ENCODE peak calls at places on chromosomes 11 and 22, in seven cellular contexts. N is iris pigment epithelial cell; J is H1; I is uterus; Y is memory B cell; R is NCI-H1105; P is CD8-positive, alpha-beta T cell. L is an unnamed sample.
A peak's percentile ranks its signal among the peaks of the same experiment; 100 is the strongest.

GRCh38 chr11:65141896-65142494 is 7.7 kb upstream of the SYVN1 start:
- DNase-seq in N (no peak), J (no peak), I (no peak), Y (no peak), R (no peak), P (no peak), L (no peak)

GRCh38 chr11:12876340-12876739 is 132.8 kb upstream of the RASSF10 start:
- DNase-seq in N (peak; percentile 27), J (no peak), I (no peak), Y (no peak), R (no peak), P (no peak), L (no peak)

GRCh38 chr11:57426439-57426753 is 525 bp downstream of the SLC43A3 start:
- DNase-seq in N (no peak), J (no peak), I (no peak), Y (no peak), R (no peak), P (no peak), L (no peak)

GRCh38 chr11:102426000-102426399 is 26.6 kb downstream of the TMEM123 start:
- DNase-seq in N (no peak), J (no peak), I (no peak), Y (no peak), R (peak; percentile 31), P (no peak), L (no peak)

GRCh38 chr11:62545437-62546243 is 966 bp downstream of the AHNAK start:
- DNase-seq in N (peak; percentile 88), J (peak; percentile 53), I (peak; percentile 97), Y (peak; percentile 50), R (no peak), P (no peak), L (peak; percentile 92)

GRCh38 chr22:38034278-38034882 is 22.8 kb upstream of the PICK1 start:
- DNase-seq in N (peak; percentile 92), J (peak; percentile 56), I (peak; percentile 64), Y (no peak), R (no peak), P (no peak), L (peak; percentile 83)

GRCh38 chr11:65218446-65218845 is 36.7 kb downstream of the CAPN1 start:
- DNase-seq in N (no peak), J (no peak), I (no peak), Y (no peak), R (no peak), P (no peak), L (no peak)

GRCh38 chr11:107011977-107012376 is 6.3 kb downstream of the GUCY1A2 start:
- DNase-seq in N (peak; percentile 41), J (no peak), I (no peak), Y (no peak), R (no peak), P (no peak), L (no peak)

GRCh38 chr11:119422505-119423416 is at the start of gene THY1:
- DNase-seq in N (peak; percentile 23), J (no peak), I (peak; percentile 48), Y (no peak), R (no peak), P (no peak), L (no peak)

GRCh38 chr11:95536049-95536448 is 253.5 kb downstream of the FAM76B start:
- DNase-seq in N (peak; percentile 16), J (no peak), I (no peak), Y (no peak), R (no peak), P (no peak), L (no peak)

GRCh38 chr11:111299111-111300026 is 1.0 kb downstream of the POU2AF3 start:
- DNase-seq in N (peak; percentile 38), J (no peak), I (peak; percentile 79), Y (no peak), R (no peak), P (no peak), L (peak; percentile 58)

GRCh38 chr11:60763692-60764369 is 7.2 kb downstream of the MS4A15 start:
- DNase-seq in N (no peak), J (no peak), I (no peak), Y (no peak), R (no peak), P (no peak), L (no peak)

GRCh38 chr22:26197427-26197826 is 28.2 kb downstream of the SEZ6L start:
- DNase-seq in N (no peak), J (no peak), I (no peak), Y (no peak), R (no peak), P (no peak), L (no peak)

L was measured in dermis blood vessel endothelial cell.